ENCODE peak calls at places on chromosomes 13 and 19, in nine cellular contexts. Y is A549, S is uterus, M is IMR-90, I is thyroid gland, V is HepG2, F is Peyer's patch, O is stomach, Z is heart left ventricle. U is an unnamed sample.

GRCh38 chr19:16470541-16470910 is 1.2 kb downstream of the EPS15L1 start:
- DNase-seq in F (no peak), O (no peak), Z (no peak), V (no peak), Y (no peak), I (no peak), S (no peak), M (no peak), U (no peak)

GRCh38 chr19:17385878-17386611 is 8.0 kb downstream of the CCDC194 start:
- DNase-seq in I (peak; percentile 49), M (peak; percentile 30), V (peak; percentile 41), F (peak; percentile 71), Z (peak; percentile 70), Y (peak; percentile 53), S (peak; percentile 54), O (peak; percentile 65), U (no peak)

GRCh38 chr19:18274776-18275356 is 614 bp upstream of the IQCN start:
- DNase-seq in M (peak; percentile 89), F (peak; percentile 91), O (peak; percentile 89), S (peak; percentile 89), Z (peak; percentile 88), V (peak; percentile 82), I (peak; percentile 93), Y (peak; percentile 72), U (peak; percentile 88)

GRCh38 chr13:71968025-71968424 is 101.0 kb upstream of the DACH1 start:
- DNase-seq in O (no peak), Y (no peak), I (no peak), M (no peak), Z (no peak), F (no peak), S (no peak), V (no peak), U (no peak)

GRCh38 chr19:51729781-51730180 is 6.0 kb upstream of the HAS1 start:
- DNase-seq in I (no peak), S (no peak), V (no peak), O (no peak), M (no peak), F (no peak), Z (no peak), Y (no peak), U (no peak)

GRCh38 chr13:48400820-48401219 is 12.1 kb downstream of the LPAR6 start:
- DNase-seq in F (no peak), V (no peak), Z (no peak), S (no peak), M (peak; percentile 46), Y (no peak), O (no peak), I (no peak), U (peak; percentile 27)

GRCh38 chr13:43021926-43022670 is 1.3 kb upstream of the DNAJC15 start:
- DNase-seq in I (no peak), F (no peak), S (peak; percentile 50), Y (no peak), V (no peak), M (peak; percentile 31), Z (no peak), O (no peak), U (no peak)

GRCh38 chr13:50125306-50125555 is 110.0 kb downstream of the KCNRG start:
- DNase-seq in I (no peak), S (no peak), O (no peak), V (no peak), Y (peak; percentile 6), M (no peak), F (no peak), Z (no peak), U (no peak)

GRCh38 chr19:55257461-55258411 is 1.1 kb downstream of the PPP6R1 start:
- DNase-seq in S (no peak), V (no peak), Y (no peak), O (no peak), I (peak; percentile 11), F (peak; percentile 68), Z (no peak), M (peak; percentile 32), U (no peak)

GRCh38 chr13:36133950-36134349 is 2.8 kb upstream of the DCLK1 start:
- DNase-seq in Z (no peak), Y (no peak), S (no peak), M (no peak), F (no peak), O (no peak), V (no peak), I (no peak), U (no peak)

DNA sequence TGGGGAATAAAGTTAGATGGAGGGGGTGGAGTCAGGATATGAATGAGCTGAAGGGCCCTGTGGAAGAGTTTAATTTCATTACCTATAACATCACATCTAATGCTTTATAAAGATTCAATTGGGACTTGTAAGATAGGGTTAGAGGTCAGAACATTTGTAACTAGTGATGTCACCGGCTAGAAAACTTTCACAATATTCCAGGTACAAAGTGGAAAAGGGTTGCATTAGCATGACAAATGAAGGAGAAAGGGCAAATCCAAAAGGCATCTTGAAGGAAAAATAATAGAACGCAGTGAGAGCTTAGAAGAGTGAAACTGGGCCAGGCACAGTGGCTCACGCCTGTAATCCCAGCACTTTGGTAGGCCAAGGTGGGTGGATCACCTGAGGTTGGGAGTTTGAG is 7.6 kb downstream of the MBNL2 start:
- DNase-seq in I (no peak), F (no peak), Z (no peak), M (no peak), S (no peak), O (no peak), V (no peak), Y (no peak), U (no peak)
- H3K4me1 ChIP-seq in I (peaks cover 38% of the 10 kb centered on the region), F (peaks cover 40% of the 10 kb centered on the region), Z (peaks cover 32% of the 10 kb centered on the region), M (peaks cover 29% of the 10 kb centered on the region), S (no peaks in the 10 kb centered on the region), O (peaks cover 57% of the 10 kb centered on the region), V (peaks cover 85% of the 10 kb centered on the region), Y (peaks cover 47% of the 10 kb centered on the region), U (peaks cover 4% of the 10 kb centered on the region)

DNA sequence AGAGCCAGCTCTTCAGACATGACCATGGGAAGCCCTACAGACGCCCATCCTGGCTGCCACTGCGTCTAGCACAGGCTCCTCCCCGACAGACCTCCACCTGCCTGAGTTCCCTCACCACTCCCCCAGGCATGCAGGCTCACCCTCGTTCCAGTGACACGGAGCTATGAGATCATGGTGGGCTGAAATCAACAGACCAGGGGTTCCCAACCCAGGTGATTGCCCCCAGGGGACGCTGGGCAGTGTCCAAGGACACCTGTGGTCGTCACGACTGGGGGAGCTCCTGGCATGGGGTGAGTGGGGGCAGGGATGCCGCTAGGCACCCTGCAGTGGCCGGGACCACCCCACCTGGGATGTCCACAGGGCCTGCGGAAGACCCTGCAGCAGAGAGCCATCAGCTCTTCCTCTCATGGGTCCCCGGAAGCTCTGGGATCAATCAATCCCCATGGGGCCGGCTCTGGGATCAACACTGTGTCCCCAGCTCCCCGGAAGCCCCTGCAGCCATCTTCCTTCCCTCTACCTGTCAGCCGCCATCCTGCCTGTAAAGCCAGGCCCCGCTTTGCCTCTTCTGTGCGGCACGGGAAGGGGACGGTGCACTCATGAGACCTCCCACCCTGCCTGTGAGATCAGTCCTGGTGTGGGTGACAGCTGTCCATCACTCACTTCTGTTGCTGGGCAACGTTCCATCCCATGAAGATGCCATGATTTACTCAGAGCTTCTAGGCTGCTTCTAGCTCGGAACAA is 12.8 kb upstream of the MADCAM1 start:
- DNase-seq in I (no peak), M (no peak), S (no peak), Y (no peak), Z (no peak), V (no peak), O (no peak), F (no peak), U (no peak)
- H3K27ac ChIP-seq in I (no peak overlapping the region), M (no peak overlapping the region), S (no peak overlapping the region), Y (no peak overlapping the region), Z (no peak overlapping the region), V (no peak overlapping the region), O (no peak overlapping the region), F (no peak overlapping the region), U (no peak overlapping the region)

GRCh38 chr13:44382635-44383145 is 9.1 kb downstream of the SERP2 start:
- DNase-seq in Y (no peak), I (no peak), V (no peak), O (peak; percentile 66), Z (no peak), S (no peak), F (no peak), M (no peak), U (peak; percentile 51)
- TF ChIP-seq POLR2A in Y (no peak), I (no peak), V (no peak), O (no peak), Z (no peak), S (no peak), F (no peak), M (no peak), U (no peak)

DNA sequence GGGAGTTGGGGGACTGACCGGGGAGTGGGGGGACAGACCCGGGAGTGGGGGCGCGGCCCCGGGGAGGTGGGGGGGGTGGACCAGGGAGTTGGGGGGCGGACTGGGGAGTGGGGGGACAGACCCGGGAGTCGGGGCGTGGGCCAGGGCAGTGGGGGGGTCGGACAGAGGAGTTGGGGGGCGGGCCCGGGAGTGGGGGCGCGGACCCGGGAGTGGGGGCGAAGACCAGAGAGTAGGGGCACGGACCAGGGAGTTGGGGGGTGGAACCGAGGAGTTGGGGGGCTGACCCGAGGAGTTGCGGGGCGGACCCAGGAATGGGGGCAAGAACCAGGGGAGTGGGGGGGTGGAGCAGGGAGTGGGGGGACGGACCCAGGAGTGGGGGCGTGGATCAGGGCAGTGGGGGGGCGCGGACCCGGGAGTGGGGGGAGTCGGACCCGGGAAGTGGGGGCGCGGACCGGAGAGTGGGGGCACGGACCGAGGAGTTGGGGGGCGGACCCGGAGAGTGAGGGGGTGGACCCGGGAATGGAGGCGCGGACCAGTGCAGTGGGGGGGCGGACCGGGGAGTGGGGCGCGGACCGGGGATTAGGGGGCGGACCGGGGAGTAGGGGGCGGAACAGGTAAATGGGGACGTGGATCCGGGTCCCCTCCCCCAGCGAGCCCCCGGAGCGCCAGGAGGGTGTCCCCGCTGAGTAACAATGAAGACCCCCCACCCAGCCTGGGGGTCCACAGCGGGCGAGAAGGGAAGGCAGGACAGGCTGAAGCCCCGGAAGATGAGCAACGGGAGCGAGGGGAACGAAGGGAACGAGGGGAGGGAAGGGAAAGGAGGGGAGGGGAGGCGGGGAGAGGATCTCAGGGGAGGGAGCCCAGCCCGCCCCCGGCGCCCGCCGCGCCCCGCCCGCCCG is 589 bp downstream of the R3HDM4 start:
- DNase-seq in F (no peak), O (no peak), V (no peak), I (no peak), Y (no peak), S (no peak), M (no peak), Z (no peak), U (no peak)
- H3K4me1 ChIP-seq in F (peaks cover 40% of the 10 kb centered on the region), O (peaks cover 27% of the 10 kb centered on the region), V (peaks cover 32% of the 10 kb centered on the region), I (peaks cover 14% of the 10 kb centered on the region), Y (peaks cover 21% of the 10 kb centered on the region), S (peaks cover 12% of the 10 kb centered on the region), M (peaks cover 8% of the 10 kb centered on the region), Z (peaks cover 6% of the 10 kb centered on the region), U (peaks cover 9% of the 10 kb centered on the region)

GRCh38 chr13:51730927-51731326 is 73.0 kb downstream of the DHRS12 start:
- DNase-seq in O (no peak), I (no peak), Y (no peak), V (no peak), F (no peak), Z (no peak), S (no peak), M (no peak), U (no peak)
- H3K27ac ChIP-seq in O (peak overlapping the region; percentile 66), I (peak overlapping the region; percentile 20), Y (peak overlapping the region; percentile 43), V (peak overlapping the region; percentile 35), F (no peak overlapping the region), Z (peak overlapping the region; percentile 75), S (peak overlapping the region; percentile 65), M (peak overlapping the region; percentile 88), U (no peak overlapping the region)